ENCODE peak calls at places on chromosome 5, in ten cellular contexts. M is endodermal cell, F is adrenal gland, U is ovary, T is kidney, D is adipocyte, C is mesendoderm, V is NT2/D1, O is aorta, S is IMR-90. L is an unnamed sample.

GRCh38 chr5:143052967-143053682 is 282.9 kb downstream of the ARHGAP26 start:
- DNase-seq in V (no peak), T (no peak), D (no peak), S (no peak), U (no peak), C (no peak), F (no peak), M (no peak), O (no peak), L (no peak)

GRCh38 chr5:5270958-5271605 is 131.0 kb downstream of the ADAMTS16 start:
- DNase-seq in U (peak; percentile 75), D (no peak), V (no peak), O (peak; percentile 83), F (peak; percentile 83), C (peak; percentile 90), T (peak; percentile 88), M (peak; percentile 91), S (peak; percentile 40), L (no peak)

GRCh38 chr5:38154615-38155204 is 103.6 kb upstream of the EGFLAM start:
- DNase-seq in C (no peak), T (no peak), S (no peak), M (no peak), U (no peak), D (no peak), F (no peak), O (no peak), V (no peak), L (no peak)

GRCh38 chr5:15834596-15835245 is 334.7 kb downstream of the FBXL7 start:
- DNase-seq in D (peak; percentile 81), V (peak; percentile 22), M (no peak), O (no peak), C (peak; percentile 34), F (no peak), U (no peak), T (no peak), S (peak; percentile 91), L (no peak)

GRCh38 chr5:1471997-1472963 is 27.0 kb upstream of the SLC6A3 start:
- DNase-seq in C (no peak), S (no peak), D (no peak), T (peak; percentile 45), O (peak; percentile 74), U (peak; percentile 5), M (peak; percentile 36), F (no peak), V (no peak), L (no peak)

GRCh38 chr5:54624671-54625583 is 107.4 kb downstream of the SNX18 start:
- DNase-seq in V (no peak), O (no peak), T (no peak), D (peak; percentile 89), U (no peak), C (no peak), F (no peak), M (no peak), S (peak; percentile 77), L (no peak)

GRCh38 chr5:143063175-143063970 is 293.2 kb downstream of the ARHGAP26 start:
- DNase-seq in V (no peak), T (no peak), C (no peak), M (no peak), F (no peak), U (peak; percentile 71), D (no peak), O (peak; percentile 74), S (peak; percentile 51), L (no peak)

GRCh38 chr5:99617335-99617734 is 688.5 kb upstream of the CHD1 start:
- DNase-seq in C (no peak), V (no peak), S (no peak), M (no peak), F (no peak), U (no peak), O (no peak), T (no peak), D (no peak), L (no peak)

GRCh38 chr5:73312146-73312871 is 136.3 kb downstream of the FOXD1 start:
- DNase-seq in V (no peak), M (no peak), O (no peak), T (peak; percentile 66), C (peak; percentile 90), F (no peak), U (no peak), D (peak; percentile 67), S (peak; percentile 96), L (no peak)
- H3K4me3 ChIP-seq in V (no peak overlapping the region), M (no peak overlapping the region), O (no peak overlapping the region), T (no peak overlapping the region), C (no peak overlapping the region), F (no peak overlapping the region), U (no peak overlapping the region), D (no peak overlapping the region), S (no peak overlapping the region), L (no peak overlapping the region)

DNA sequence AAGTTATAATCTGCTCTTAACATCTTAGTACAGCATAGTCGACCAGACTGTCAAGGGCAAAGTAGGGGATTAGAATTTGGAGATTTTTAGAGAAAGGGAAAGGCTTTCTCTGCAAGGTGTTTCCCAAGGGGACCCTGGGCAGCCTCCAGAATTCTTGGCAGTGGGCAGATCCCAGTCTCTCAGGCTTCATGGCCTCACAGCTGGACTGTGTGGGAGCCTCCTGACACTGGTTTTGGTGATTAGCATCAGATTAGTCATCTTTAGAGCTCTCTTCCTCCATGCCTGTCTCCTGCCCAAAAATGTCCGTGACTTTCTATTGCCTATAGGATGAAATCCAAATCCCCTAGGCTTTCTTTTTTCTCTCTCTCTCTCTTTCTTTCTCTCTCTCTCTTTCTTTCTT is 370.7 kb downstream of the ZSWIM6 start:
- DNase-seq in F (no peak), M (no peak), D (peak; percentile 15), V (no peak), O (no peak), C (no peak), S (no peak), U (no peak), T (no peak), L (no peak)
- H3K4me1 ChIP-seq in F (no peaks in the 10 kb centered on the region), M (no peaks in the 10 kb centered on the region), D (peaks cover 17% of the 10 kb centered on the region), V (no peaks in the 10 kb centered on the region), O (no peaks in the 10 kb centered on the region), C (no peaks in the 10 kb centered on the region), S (no peaks in the 10 kb centered on the region), U (no peaks in the 10 kb centered on the region), T (no peaks in the 10 kb centered on the region), L (no peaks in the 10 kb centered on the region)

DNA sequence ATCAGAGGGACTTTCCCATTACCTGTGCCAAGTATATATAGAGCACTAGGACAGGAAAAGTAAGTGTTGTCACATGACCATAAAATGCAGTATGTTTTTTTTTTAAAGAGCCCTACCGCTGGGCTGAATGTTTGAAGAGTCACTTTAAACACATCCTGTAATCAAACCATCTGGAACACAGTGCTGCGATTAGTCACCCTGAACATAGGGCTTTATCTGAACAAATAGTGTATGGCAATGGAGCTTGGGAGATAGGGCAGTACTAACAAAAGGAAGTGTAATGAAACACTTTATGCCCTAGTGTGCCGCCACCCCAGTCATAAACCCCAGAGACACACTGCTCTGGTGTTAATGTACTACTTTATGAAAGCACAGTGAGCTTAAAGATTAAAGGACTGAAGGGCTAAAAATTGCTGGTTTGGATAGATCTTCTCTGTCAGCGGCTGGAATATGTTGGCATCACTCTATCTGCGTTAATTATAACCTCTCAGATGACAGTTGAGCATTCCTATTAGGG is 90.4 kb downstream of the ZNF608 start:
- DNase-seq in F (no peak), T (no peak), V (no peak), M (no peak), S (peak; percentile 94), C (no peak), O (no peak), D (peak; percentile 79), U (no peak), L (no peak)
- H3K4me3 ChIP-seq in F (no peak overlapping the region), T (peak overlapping the region; percentile 2), V (no peak overlapping the region), M (peak overlapping the region; percentile 28), S (peak overlapping the region; percentile 11), C (no peak overlapping the region), O (no peak overlapping the region), D (peak overlapping the region; percentile 67), U (no peak overlapping the region), L (no peak overlapping the region)

GRCh38 chr5:107469485-107469884 is 201.3 kb downstream of the EFNA5 start:
- DNase-seq in F (no peak), T (no peak), V (no peak), C (no peak), M (no peak), O (no peak), S (peak; percentile 94), U (no peak), D (peak; percentile 84), L (no peak)
- H3K4me1 ChIP-seq in F (no peaks in the 10 kb centered on the region), T (peaks cover 10% of the 10 kb centered on the region), V (peaks cover 5% of the 10 kb centered on the region), C (peaks cover 24% of the 10 kb centered on the region), M (peaks cover 26% of the 10 kb centered on the region), O (peaks cover 1% of the 10 kb centered on the region), S (peaks cover 16% of the 10 kb centered on the region), U (no peaks in the 10 kb centered on the region), D (peaks cover 11% of the 10 kb centered on the region), L (no peaks in the 10 kb centered on the region)

GRCh38 chr5:179765400-179765799 is 28.4 kb upstream of the LTC4S start:
- DNase-seq in V (no peak), T (no peak), C (peak; percentile 44), O (peak; percentile 82), S (peak; percentile 85), D (peak; percentile 78), F (no peak), M (no peak), U (no peak), L (no peak)
- H3K4me3 ChIP-seq in V (no peak overlapping the region), T (no peak overlapping the region), C (no peak overlapping the region), O (no peak overlapping the region), S (no peak overlapping the region), D (peak overlapping the region; percentile 51), F (no peak overlapping the region), M (no peak overlapping the region), U (no peak overlapping the region), L (no peak overlapping the region)

GRCh38 chr5:61018102-61018501 is 73.1 kb downstream of the NDUFAF2 start:
- DNase-seq in U (no peak), S (no peak), M (no peak), D (no peak), T (no peak), V (no peak), C (no peak), O (no peak), F (no peak), L (no peak)
- H3K4me1 ChIP-seq in U (no peaks in the 10 kb centered on the region), S (peaks cover 2% of the 10 kb centered on the region), M (no peaks in the 10 kb centered on the region), D (peaks cover 29% of the 10 kb centered on the region), T (no peaks in the 10 kb centered on the region), V (no peaks in the 10 kb centered on the region), C (no peaks in the 10 kb centered on the region), O (no peaks in the 10 kb centered on the region), F (peaks cover 2% of the 10 kb centered on the region), L (no peaks in the 10 kb centered on the region)

DNA sequence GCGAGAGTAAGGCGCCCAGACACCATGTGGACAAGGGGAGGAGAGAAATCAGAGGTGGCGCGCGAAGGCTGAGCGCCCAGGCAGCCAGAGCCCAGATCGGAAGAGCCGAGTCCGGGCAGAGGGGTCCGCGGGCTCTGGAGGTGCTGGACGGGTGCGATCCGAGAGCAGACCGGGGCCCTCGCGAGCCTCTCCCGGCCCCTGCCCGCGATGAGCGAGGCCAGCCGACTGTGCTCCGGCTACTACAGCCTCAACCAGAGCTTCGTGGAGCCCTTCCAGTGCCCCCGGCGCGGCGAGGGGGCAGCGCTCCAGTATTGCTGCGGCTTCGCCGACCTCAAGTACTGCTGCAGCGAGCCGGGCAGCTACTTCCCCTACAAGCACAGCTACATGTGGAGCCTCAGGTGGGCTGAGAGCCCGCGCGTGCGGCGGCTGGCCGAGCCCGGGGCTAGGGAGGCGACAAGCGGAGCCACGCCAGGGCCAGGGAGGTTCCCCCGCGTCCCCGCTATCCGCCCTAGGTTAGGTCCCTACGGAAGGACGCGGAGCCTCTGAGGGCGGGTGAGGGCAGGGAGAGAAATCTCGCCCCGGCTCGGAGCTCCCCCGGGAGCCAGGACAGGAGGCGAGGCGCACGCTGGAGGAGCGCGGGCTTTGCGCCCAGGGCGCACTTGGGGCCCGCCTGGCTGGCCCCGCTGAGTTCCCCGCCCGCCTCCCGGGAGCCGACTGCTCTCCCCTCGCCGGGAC is at the start of gene SHISAL2B:
- DNase-seq in S (no peak), T (no peak), D (peak; percentile 24), O (peak; percentile 70), C (peak; percentile 90), V (no peak), F (no peak), M (peak; percentile 82), U (peak; percentile 33), L (no peak)
- H3K4me3 ChIP-seq in S (peak within 1 kb of the TSS; percentile 17), T (no peak within 1 kb of the TSS), D (peak within 1 kb of the TSS; percentile 74), O (peak within 1 kb of the TSS; percentile 28), C (peak within 1 kb of the TSS; percentile 80), V (peak within 1 kb of the TSS; percentile 53), F (no peak within 1 kb of the TSS), M (peak within 1 kb of the TSS; percentile 95), U (peak within 1 kb of the TSS; percentile 6), L (no peak within 1 kb of the TSS)

L was measured in CD4-positive, CD25-positive, alpha-beta regulatory T cell.